ENCODE peak calls at places on chromosome 22, in eight cellular contexts. J, O, P, B, X, N, G and Q are unnamed samples.
A peak's percentile ranks its signal among the peaks of the same experiment; 100 is the strongest.

GRCh38 chr22:26362471-26362870 is 66.6 kb upstream of the ASPHD2 start:
- DNase-seq in J (no peak), B (no peak), O (no peak), X (no peak), P (no peak), G (no peak), N (peak; percentile 6), Q (no peak)

GRCh38 chr22:50705219-50705691 is 32.6 kb downstream of the SHANK3 start:
- DNase-seq in J (no peak), X (no peak), B (no peak), G (peak; percentile 93), N (peak; percentile 70), P (peak; percentile 49), O (peak; percentile 55), Q (no peak)

GRCh38 chr22:24592144-24592845 is 578 bp downstream of the LRRC75B start:
- DNase-seq in G (no peak), J (no peak), N (no peak), O (peak; percentile 35), X (no peak), P (peak; percentile 43), B (no peak), Q (no peak)

GRCh38 chr22:36303874-36304273 is 50.9 kb downstream of the APOL1 start:
- DNase-seq in P (no peak), B (no peak), O (no peak), N (no peak), J (no peak), G (peak; percentile 37), X (no peak), Q (peak; percentile 12)

GRCh38 chr22:35739642-35740041 is 22.0 kb downstream of the APOL5 start:
- DNase-seq in X (no peak), B (no peak), J (no peak), P (no peak), N (no peak), O (no peak), G (no peak), Q (no peak)

GRCh38 chr22:41469218-41469851 is 418 bp downstream of the ACO2 start:
- DNase-seq in G (peak; percentile 66), O (peak; percentile 52), X (peak; percentile 42), N (no peak), B (no peak), J (no peak), P (peak; percentile 44), Q (no peak)

GRCh38 chr22:27476729-27477128 is 324.8 kb downstream of the MN1 start:
- DNase-seq in G (peak; percentile 78), O (no peak), J (no peak), P (no peak), X (no peak), N (peak; percentile 83), B (no peak), Q (no peak)

GRCh38 chr22:35560366-35560765 is 19.7 kb downstream of the RASD2 start:
- DNase-seq in J (no peak), B (no peak), G (no peak), X (no peak), P (no peak), N (no peak), O (no peak), Q (no peak)

GRCh38 chr22:36776722-36777121 is 803 bp upstream of the IFT27 start:
- DNase-seq in B (no peak), N (no peak), X (no peak), P (no peak), G (no peak), J (no peak), O (no peak), Q (no peak)

GRCh38 chr22:30636226-30637077 is 871 bp downstream of the SLC35E4 start:
- DNase-seq in B (no peak), X (peak; percentile 46), N (no peak), G (no peak), P (peak; percentile 27), J (no peak), O (peak; percentile 56), Q (peak; percentile 56)

GRCh38 chr22:45602824-45603301 is 68.8 kb upstream of the ATXN10 start:
- DNase-seq in J (no peak), X (no peak), P (no peak), B (no peak), G (peak; percentile 45), O (peak; percentile 18), N (no peak), Q (no peak)

GRCh38 chr22:42876041-42876440 is 19.0 kb upstream of the ARFGAP3 start:
- DNase-seq in N (no peak), J (no peak), P (no peak), G (no peak), X (no peak), O (no peak), B (no peak), Q (no peak)

GRCh38 chr22:42874010-42874409 is 16.9 kb upstream of the ARFGAP3 start:
- DNase-seq in B (no peak), G (no peak), P (no peak), J (no peak), X (no peak), O (no peak), N (no peak), Q (no peak)

GRCh38 chr22:42872821-42873220 is 15.7 kb upstream of the ARFGAP3 start:
- DNase-seq in X (no peak), B (no peak), J (no peak), N (no peak), O (no peak), P (no peak), G (no peak), Q (no peak)

GRCh38 chr22:42871146-42872050 is 14.3 kb upstream of the ARFGAP3 start:
- DNase-seq in O (no peak), G (no peak), N (no peak), X (no peak), P (no peak), B (no peak), J (no peak), Q (no peak)

GRCh38 chr22:42873361-42873760 is 16.3 kb upstream of the ARFGAP3 start:
- DNase-seq in X (no peak), G (no peak), J (no peak), P (no peak), B (no peak), N (no peak), O (no peak), Q (no peak)
- H3K27ac ChIP-seq in X (peak overlapping the region; percentile 37), G (no peak overlapping the region), J (no peak overlapping the region), P (no peak overlapping the region), B (no peak overlapping the region), N (no peak overlapping the region), O (no peak overlapping the region), Q (no peak overlapping the region)

DNA sequence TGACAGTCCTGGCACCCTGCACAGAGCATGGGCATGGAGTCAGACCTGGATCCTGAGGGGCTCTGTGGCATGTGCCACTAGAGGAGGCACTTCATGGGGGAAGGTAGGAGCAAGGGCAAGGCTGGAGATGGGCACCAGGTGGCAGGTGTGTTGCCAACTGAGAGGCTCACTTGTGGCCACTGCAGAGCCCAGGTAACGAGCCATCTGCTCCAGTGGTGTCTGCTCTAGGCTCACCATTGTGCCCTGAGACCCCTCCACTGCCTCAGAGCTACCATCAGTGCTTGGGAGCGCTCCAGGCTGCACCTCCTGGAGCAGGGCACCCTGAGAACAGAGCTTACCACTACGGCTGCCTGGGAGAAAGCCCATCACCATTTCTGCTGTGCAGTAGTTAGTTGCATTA is 1.3 kb upstream of the ZDHHC8 start:
- DNase-seq in P (no peak), O (peak; percentile 39), J (no peak), G (no peak), B (no peak), N (no peak), X (no peak), Q (no peak)
- H3K4me3 ChIP-seq in P (peak overlapping the region; percentile 94), O (no peak overlapping the region), J (no peak overlapping the region), G (no peak overlapping the region), B (peak overlapping the region; percentile 98), N (no peak overlapping the region), X (no peak overlapping the region), Q (no peak overlapping the region)

DNA sequence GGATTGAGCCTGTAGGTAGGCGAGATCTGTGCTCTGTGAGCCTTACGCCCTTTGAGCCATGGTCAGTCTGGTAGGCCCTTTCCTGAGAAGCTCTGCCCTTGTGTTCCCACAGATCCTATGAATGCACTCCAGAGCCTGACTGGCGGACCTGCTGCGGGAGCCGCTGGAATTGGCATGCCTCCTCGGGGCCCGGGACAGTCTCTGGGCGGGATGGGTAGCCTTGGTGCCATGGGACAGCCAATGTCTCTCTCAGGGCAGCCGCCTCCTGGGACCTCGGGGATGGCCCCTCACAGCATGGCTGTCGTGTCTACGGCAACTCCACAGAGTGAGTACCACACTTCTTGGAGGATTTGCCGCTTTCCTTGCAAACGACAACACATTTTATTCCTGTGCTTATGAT is 47.4 kb downstream of the MED15 start:
- DNase-seq in X (no peak), O (no peak), B (no peak), P (no peak), N (no peak), J (no peak), G (no peak), Q (no peak)
- H3K27me3 ChIP-seq in X (no peaks in the 10 kb centered on the region), O (no peaks in the 10 kb centered on the region), B (no peaks in the 10 kb centered on the region), P (no peaks in the 10 kb centered on the region), N (no peaks in the 10 kb centered on the region), J (no peaks in the 10 kb centered on the region), G (no peaks in the 10 kb centered on the region), Q (no peaks in the 10 kb centered on the region)

GRCh38 chr22:42636506-42636905 is 3.9 kb downstream of the ATP5MGL start:
- DNase-seq in B (no peak), O (no peak), J (no peak), P (no peak), X (no peak), N (no peak), G (no peak), Q (no peak)
- H3K27ac ChIP-seq in B (peak overlapping the region; percentile 94), O (no peak overlapping the region), J (no peak overlapping the region), P (peak overlapping the region; percentile 71), X (peak overlapping the region; percentile 96), N (peak overlapping the region; percentile 9), G (no peak overlapping the region), Q (no peak overlapping the region)

DNA sequence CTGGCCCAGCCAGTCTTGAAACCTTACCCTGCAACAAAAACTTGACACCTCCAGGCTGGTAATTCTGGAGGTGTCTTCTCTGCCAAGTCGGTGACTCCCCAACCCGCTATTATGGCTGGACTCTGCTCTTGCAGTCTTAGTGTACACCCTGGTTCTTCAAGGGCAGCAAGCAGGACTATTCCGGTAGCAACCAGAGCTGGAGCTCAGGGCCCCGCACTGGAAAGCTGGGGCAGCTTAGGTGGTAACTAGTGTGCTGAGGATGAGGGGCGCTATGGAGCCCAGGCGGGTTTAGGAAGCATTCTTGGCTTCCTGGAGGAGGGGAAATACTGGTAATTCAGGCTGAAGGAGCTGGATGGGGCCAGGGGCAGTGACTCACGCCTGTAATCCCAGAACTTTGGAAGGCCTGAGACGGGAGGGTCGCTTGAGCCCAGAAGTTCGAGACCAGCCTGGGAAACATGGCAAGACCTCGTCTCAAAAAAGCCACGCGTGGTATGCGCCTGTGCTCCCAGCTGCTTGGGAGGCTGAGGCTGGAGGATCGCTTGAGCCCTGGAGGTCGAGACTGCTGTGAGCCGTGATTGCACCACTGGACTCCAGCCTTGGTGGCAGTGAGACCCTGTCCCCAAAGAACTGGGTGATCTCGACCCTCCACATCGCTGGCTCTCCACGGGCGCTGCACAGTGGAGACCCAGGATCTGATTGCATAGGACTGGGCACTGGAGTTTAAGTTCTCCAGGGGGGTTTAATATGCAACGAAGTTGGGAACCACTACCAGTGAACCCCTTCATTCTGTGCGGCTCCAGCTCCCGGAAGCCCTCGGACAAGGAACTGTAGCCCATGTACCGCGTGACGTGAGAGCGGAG is 10.6 kb upstream of the AIFM3 start:
- DNase-seq in X (peak; percentile 22), G (peak; percentile 72), P (no peak), O (peak; percentile 35), J (no peak), B (no peak), N (peak; percentile 25), Q (no peak)
- H3K4me3 ChIP-seq in X (peak overlapping the region; percentile 68), G (peak overlapping the region; percentile 86), P (peak overlapping the region; percentile 73), O (peak overlapping the region; percentile 60), J (peak overlapping the region; percentile 67), B (peak overlapping the region; percentile 74), N (peak overlapping the region; percentile 51), Q (peak overlapping the region; percentile 43)